ENCODE peak calls at places on chromosomes 16 and 17, in four cellular contexts. One of them, this sample, is unnamed.

GRCh38 chr17:29640413-29640812 is 17.7 kb upstream of the CORO6 start:
- DNase-seq in activated naive CD4-positive, alpha-beta T cell: no peak
- DNase-seq in activated gamma-delta T cell treated with anti-CD3 and anti-CD28 coated beads, Interleukin-2, amount 50 U/mL, for 16 hours: no peak
- DNase-seq in stimulated activated CD8-positive, alpha-beta memory T cell treated with anti-CD3 and anti-CD28 coated beads, Interleukin-15, amount 100 ng/mL, for 48 hours: no peak
- DNase-seq in this sample: no peak

GRCh38 chr17:40093005-40093579 is 7.3 kb downstream of the NR1D1 start:
- DNase-seq in activated naive CD4-positive, alpha-beta T cell: no peak
- DNase-seq in activated gamma-delta T cell treated with anti-CD3 and anti-CD28 coated beads, Interleukin-2, amount 50 U/mL, for 16 hours: no peak
- DNase-seq in stimulated activated CD8-positive, alpha-beta memory T cell treated with anti-CD3 and anti-CD28 coated beads, Interleukin-15, amount 100 ng/mL, for 48 hours: no peak
- DNase-seq in this sample: no peak

GRCh38 chr16:16062023-16062932 is 112.9 kb downstream of the ABCC1 start:
- DNase-seq in activated naive CD4-positive, alpha-beta T cell: no peak
- DNase-seq in activated gamma-delta T cell treated with anti-CD3 and anti-CD28 coated beads, Interleukin-2, amount 50 U/mL, for 16 hours: no peak
- DNase-seq in stimulated activated CD8-positive, alpha-beta memory T cell treated with anti-CD3 and anti-CD28 coated beads, Interleukin-15, amount 100 ng/mL, for 48 hours: no peak
- DNase-seq in this sample: no peak

GRCh38 chr17:42832213-42832933 is 824 bp upstream of the PSME3 start:
- DNase-seq in activated naive CD4-positive, alpha-beta T cell: no peak
- DNase-seq in activated gamma-delta T cell treated with anti-CD3 and anti-CD28 coated beads, Interleukin-2, amount 50 U/mL, for 16 hours: no peak
- DNase-seq in stimulated activated CD8-positive, alpha-beta memory T cell treated with anti-CD3 and anti-CD28 coated beads, Interleukin-15, amount 100 ng/mL, for 48 hours: no peak
- DNase-seq in this sample: no peak

GRCh38 chr17:2241823-2242222 is 61.8 kb downstream of the SMG6 start:
- DNase-seq in activated naive CD4-positive, alpha-beta T cell: no peak
- DNase-seq in activated gamma-delta T cell treated with anti-CD3 and anti-CD28 coated beads, Interleukin-2, amount 50 U/mL, for 16 hours: no peak
- DNase-seq in stimulated activated CD8-positive, alpha-beta memory T cell treated with anti-CD3 and anti-CD28 coated beads, Interleukin-15, amount 100 ng/mL, for 48 hours: no peak
- DNase-seq in this sample: no peak

GRCh38 chr16:4987580-4988374 is 29.6 kb downstream of the SEC14L5 start:
- DNase-seq in activated naive CD4-positive, alpha-beta T cell: no peak
- DNase-seq in activated gamma-delta T cell treated with anti-CD3 and anti-CD28 coated beads, Interleukin-2, amount 50 U/mL, for 16 hours: no peak
- DNase-seq in stimulated activated CD8-positive, alpha-beta memory T cell treated with anti-CD3 and anti-CD28 coated beads, Interleukin-15, amount 100 ng/mL, for 48 hours: no peak
- DNase-seq in this sample: no peak

GRCh38 chr17:56325561-56325960 is 172.3 kb downstream of the ANKFN1 start:
- DNase-seq in activated naive CD4-positive, alpha-beta T cell: no peak
- DNase-seq in activated gamma-delta T cell treated with anti-CD3 and anti-CD28 coated beads, Interleukin-2, amount 50 U/mL, for 16 hours: no peak
- DNase-seq in stimulated activated CD8-positive, alpha-beta memory T cell treated with anti-CD3 and anti-CD28 coated beads, Interleukin-15, amount 100 ng/mL, for 48 hours: no peak
- DNase-seq in this sample: no peak

GRCh38 chr16:65740716-65741115 is 618.9 kb upstream of the CDH11 start:
- DNase-seq in activated naive CD4-positive, alpha-beta T cell: no peak
- DNase-seq in activated gamma-delta T cell treated with anti-CD3 and anti-CD28 coated beads, Interleukin-2, amount 50 U/mL, for 16 hours: no peak
- DNase-seq in stimulated activated CD8-positive, alpha-beta memory T cell treated with anti-CD3 and anti-CD28 coated beads, Interleukin-15, amount 100 ng/mL, for 48 hours: no peak
- DNase-seq in this sample: no peak

GRCh38 chr17:16945513-16946201 is 26.3 kb downstream of the TNFRSF13B start:
- DNase-seq in activated naive CD4-positive, alpha-beta T cell: no peak
- DNase-seq in activated gamma-delta T cell treated with anti-CD3 and anti-CD28 coated beads, Interleukin-2, amount 50 U/mL, for 16 hours: no peak
- DNase-seq in stimulated activated CD8-positive, alpha-beta memory T cell treated with anti-CD3 and anti-CD28 coated beads, Interleukin-15, amount 100 ng/mL, for 48 hours: no peak
- DNase-seq in this sample: no peak

GRCh38 chr17:2020721-2021120 is 4.4 kb downstream of the RTN4RL1 start:
- DNase-seq in activated naive CD4-positive, alpha-beta T cell: no peak
- DNase-seq in activated gamma-delta T cell treated with anti-CD3 and anti-CD28 coated beads, Interleukin-2, amount 50 U/mL, for 16 hours: no peak
- DNase-seq in stimulated activated CD8-positive, alpha-beta memory T cell treated with anti-CD3 and anti-CD28 coated beads, Interleukin-15, amount 100 ng/mL, for 48 hours: no peak
- DNase-seq in this sample: no peak

GRCh38 chr17:29066053-29066452 is 23.1 kb downstream of the PIPOX start:
- DNase-seq in activated naive CD4-positive, alpha-beta T cell: no peak
- DNase-seq in activated gamma-delta T cell treated with anti-CD3 and anti-CD28 coated beads, Interleukin-2, amount 50 U/mL, for 16 hours: no peak
- DNase-seq in stimulated activated CD8-positive, alpha-beta memory T cell treated with anti-CD3 and anti-CD28 coated beads, Interleukin-15, amount 100 ng/mL, for 48 hours: no peak
- DNase-seq in this sample: no peak

GRCh38 chr16:72857841-72858594 is 189.9 kb downstream of the ZFHX3 start:
- DNase-seq in activated naive CD4-positive, alpha-beta T cell: no peak
- DNase-seq in activated gamma-delta T cell treated with anti-CD3 and anti-CD28 coated beads, Interleukin-2, amount 50 U/mL, for 16 hours: no peak
- DNase-seq in stimulated activated CD8-positive, alpha-beta memory T cell treated with anti-CD3 and anti-CD28 coated beads, Interleukin-15, amount 100 ng/mL, for 48 hours: no peak
- DNase-seq in this sample: no peak

GRCh38 chr16:3748307-3748706 is 31.0 kb upstream of the TRAP1 start:
- DNase-seq in activated naive CD4-positive, alpha-beta T cell: no peak
- DNase-seq in activated gamma-delta T cell treated with anti-CD3 and anti-CD28 coated beads, Interleukin-2, amount 50 U/mL, for 16 hours: no peak
- DNase-seq in stimulated activated CD8-positive, alpha-beta memory T cell treated with anti-CD3 and anti-CD28 coated beads, Interleukin-15, amount 100 ng/mL, for 48 hours: no peak
- DNase-seq in this sample: no peak

This sample was measured in activated T-helper 9 cell treated with anti-CD3 and anti-CD28 coated beads, Interleukin-2, amount 50 U/mL, for 16 hours.